ENCODE peak calls at places on chromosomes 6 and 20, in six cellular contexts. One of them, this sample, is unnamed.

GRCh38 chr20:51750037-51750769 is 18.0 kb downstream of the ATP9A start:
- DNase-seq in A549: peak
- DNase-seq in endothelial cell of umbilical vein: peak
- DNase-seq in HCT116: peak
- DNase-seq in H1: no peak
- DNase-seq in GM12878: no peak
- DNase-seq in this sample: peak

GRCh38 chr6:68575765-68576439 is 59.2 kb upstream of the ADGRB3 start:
- DNase-seq in GM12878: no peak
- DNase-seq in A549: peak
- DNase-seq in H1: no peak
- DNase-seq in HCT116: no peak
- DNase-seq in endothelial cell of umbilical vein: no peak
- DNase-seq in this sample: no peak

GRCh38 chr6:40171343-40171742 is 237.1 kb upstream of the MOCS1 start:
- DNase-seq in GM12878: no peak
- DNase-seq in A549: no peak
- DNase-seq in HCT116: no peak
- DNase-seq in endothelial cell of umbilical vein: no peak
- DNase-seq in H1: no peak
- DNase-seq in this sample: no peak

GRCh38 chr20:1301031-1301529 is 27.9 kb downstream of the SDCBP2 start:
- DNase-seq in H1: no peak
- DNase-seq in A549: peak
- DNase-seq in GM12878: no peak
- DNase-seq in endothelial cell of umbilical vein: peak
- DNase-seq in HCT116: peak
- DNase-seq in this sample: peak

GRCh38 chr20:34582911-34583310 is 24.4 kb downstream of the MAP1LC3A start:
- DNase-seq in H1: no peak
- DNase-seq in endothelial cell of umbilical vein: no peak
- DNase-seq in A549: no peak
- DNase-seq in HCT116: no peak
- DNase-seq in GM12878: no peak
- DNase-seq in this sample: no peak

GRCh38 chr6:112413805-112414204 is 66.7 kb downstream of the RFPL4B start:
- DNase-seq in GM12878: no peak
- DNase-seq in H1: no peak
- DNase-seq in endothelial cell of umbilical vein: no peak
- DNase-seq in HCT116: no peak
- DNase-seq in A549: no peak
- DNase-seq in this sample: no peak

GRCh38 chr6:16402501-16402900 is 164.1 kb downstream of the GMPR start:
- DNase-seq in HCT116: no peak
- DNase-seq in GM12878: no peak
- DNase-seq in A549: no peak
- DNase-seq in endothelial cell of umbilical vein: peak
- DNase-seq in H1: no peak
- DNase-seq in this sample: no peak

GRCh38 chr6:42727084-42727601 is 4.7 kb upstream of the PRPH2 start:
- DNase-seq in H1: no peak
- DNase-seq in GM12878: no peak
- DNase-seq in endothelial cell of umbilical vein: peak
- DNase-seq in A549: no peak
- DNase-seq in HCT116: no peak
- DNase-seq in this sample: no peak

GRCh38 chr20:19935842-19936241 is 81.3 kb upstream of the NAA20 start:
- DNase-seq in HCT116: no peak
- DNase-seq in endothelial cell of umbilical vein: no peak
- DNase-seq in GM12878: no peak
- DNase-seq in A549: no peak
- DNase-seq in H1: no peak
- DNase-seq in this sample: no peak

DNA sequence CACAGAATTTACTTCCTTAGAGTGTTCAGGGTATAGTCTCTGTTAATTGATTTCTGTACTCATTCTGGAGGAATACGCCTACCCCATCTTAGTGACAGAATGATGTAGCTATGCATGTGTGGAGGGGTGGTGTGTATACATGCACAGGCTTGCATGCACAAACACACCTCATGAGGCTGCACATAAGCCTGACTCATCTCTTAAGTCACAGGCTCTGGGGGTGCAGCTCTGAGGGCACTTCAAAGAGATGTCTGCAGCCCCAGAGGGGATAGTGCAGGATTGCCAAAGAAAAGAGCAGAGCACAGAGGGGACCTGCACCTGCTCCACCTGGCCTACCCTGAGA is 24.6 kb downstream of the TBX18 start:
- DNase-seq in H1: no peak
- DNase-seq in HCT116: no peak
- DNase-seq in A549: no peak
- DNase-seq in endothelial cell of umbilical vein: no peak
- DNase-seq in GM12878: no peak
- DNase-seq in this sample: no peak
- TF ChIP-seq MAX in H1: no peak
- TF ChIP-seq MAX in HCT116: no peak
- TF ChIP-seq MAX in A549: no peak
- TF ChIP-seq MAX in endothelial cell of umbilical vein: no peak
- TF ChIP-seq MAX in GM12878: no peak
- TF ChIP-seq MAX in this sample: no peak

GRCh38 chr20:21607971-21608735 is 94.3 kb upstream of the NKX2-2 start:
- DNase-seq in A549: no peak
- DNase-seq in H1: no peak
- DNase-seq in HCT116: no peak
- DNase-seq in GM12878: no peak
- DNase-seq in endothelial cell of umbilical vein: no peak
- DNase-seq in this sample: no peak
- H3K4me3 ChIP-seq in A549: no peak
- H3K4me3 ChIP-seq in H1: no peak
- H3K4me3 ChIP-seq in HCT116: no peak
- H3K4me3 ChIP-seq in GM12878: no peak
- H3K4me3 ChIP-seq in endothelial cell of umbilical vein: no peak
- H3K4me3 ChIP-seq in this sample: no peak

GRCh38 chr6:75209432-75209723 is 3.5 kb upstream of the COL12A1 start:
- DNase-seq in GM12878: no peak
- DNase-seq in H1: no peak
- DNase-seq in HCT116: no peak
- DNase-seq in endothelial cell of umbilical vein: no peak
- DNase-seq in A549: no peak
- DNase-seq in this sample: no peak

GRCh38 chr6:75213112-75213511 is 7.3 kb upstream of the COL12A1 start:
- DNase-seq in H1: no peak
- DNase-seq in endothelial cell of umbilical vein: peak
- DNase-seq in A549: no peak
- DNase-seq in GM12878: no peak
- DNase-seq in HCT116: no peak
- DNase-seq in this sample: no peak

GRCh38 chr6:75211920-75212590 is 6.2 kb upstream of the COL12A1 start:
- DNase-seq in HCT116: no peak
- DNase-seq in endothelial cell of umbilical vein: no peak
- DNase-seq in H1: no peak
- DNase-seq in A549: no peak
- DNase-seq in GM12878: no peak
- DNase-seq in this sample: no peak

GRCh38 chr6:75208564-75209431 is 2.9 kb upstream of the COL12A1 start:
- DNase-seq in H1: no peak
- DNase-seq in HCT116: peak
- DNase-seq in A549: peak
- DNase-seq in endothelial cell of umbilical vein: peak
- DNase-seq in GM12878: peak
- DNase-seq in this sample: peak

DNA sequence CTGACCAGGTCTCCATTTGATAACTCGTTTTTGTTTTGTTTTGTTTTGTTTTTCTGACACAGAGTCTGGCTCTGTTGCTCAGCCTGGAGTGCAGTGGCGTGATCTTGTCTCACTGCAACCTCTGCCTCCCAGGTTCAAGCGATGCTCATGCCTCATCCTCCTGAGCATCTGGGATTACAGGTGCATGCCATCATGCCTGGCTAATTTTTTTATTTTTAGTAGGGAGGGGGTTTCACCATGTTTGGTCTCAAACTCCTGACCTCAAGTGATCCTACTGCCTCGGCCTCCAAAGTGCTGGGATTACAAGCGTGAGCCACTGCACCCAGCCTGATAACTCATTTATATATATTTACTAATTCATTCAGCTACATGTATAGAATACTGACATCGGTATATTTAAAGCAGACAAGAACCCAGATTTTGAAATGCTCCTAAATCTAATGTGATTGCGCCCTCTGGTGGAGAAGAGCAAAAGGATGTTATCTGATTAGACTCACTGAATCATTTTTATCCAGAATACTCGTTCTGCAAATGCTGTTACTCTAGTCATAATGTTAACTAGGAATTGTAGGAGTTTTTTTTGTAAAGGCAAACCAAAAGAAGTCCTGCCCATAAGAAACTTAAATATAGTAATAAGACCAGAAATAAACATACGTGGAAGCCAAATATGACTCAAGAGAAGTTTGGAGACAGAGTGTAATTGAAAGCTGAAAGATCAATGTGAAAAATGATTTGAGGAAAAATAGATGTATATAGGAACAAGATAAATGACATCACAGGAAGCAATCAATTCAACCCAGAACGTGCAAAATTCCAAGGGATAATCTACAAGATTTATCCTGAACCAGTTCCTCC is 5.3 kb upstream of the COL12A1 start:
- DNase-seq in H1: no peak
- DNase-seq in GM12878: no peak
- DNase-seq in HCT116: no peak
- DNase-seq in A549: peak
- DNase-seq in endothelial cell of umbilical vein: peak
- DNase-seq in this sample: peak
- TF ChIP-seq MAX in H1: no peak
- TF ChIP-seq MAX in GM12878: no peak
- TF ChIP-seq MAX in HCT116: no peak
- TF ChIP-seq MAX in A549: no peak
- TF ChIP-seq MAX in endothelial cell of umbilical vein: no peak
- TF ChIP-seq MAX in this sample: no peak

GRCh38 chr20:35743693-35744491 is 1.8 kb upstream of the RBM39 start:
- DNase-seq in GM12878: no peak
- DNase-seq in A549: peak
- DNase-seq in H1: no peak
- DNase-seq in endothelial cell of umbilical vein: peak
- DNase-seq in HCT116: no peak
- DNase-seq in this sample: peak
- H3K4me3 ChIP-seq in GM12878: peak
- H3K4me3 ChIP-seq in A549: peak
- H3K4me3 ChIP-seq in H1: no peak
- H3K4me3 ChIP-seq in endothelial cell of umbilical vein: peak
- H3K4me3 ChIP-seq in HCT116: peak
- H3K4me3 ChIP-seq in this sample: peak

GRCh38 chr6:43913388-43914271 is 143.6 kb downstream of the VEGFA start:
- DNase-seq in endothelial cell of umbilical vein: no peak
- DNase-seq in A549: no peak
- DNase-seq in H1: no peak
- DNase-seq in HCT116: no peak
- DNase-seq in GM12878: no peak
- DNase-seq in this sample: no peak
- TF ChIP-seq MAX in endothelial cell of umbilical vein: no peak
- TF ChIP-seq MAX in A549: peak
- TF ChIP-seq MAX in H1: no peak
- TF ChIP-seq MAX in HCT116: no peak
- TF ChIP-seq MAX in GM12878: no peak
- TF ChIP-seq MAX in this sample: no peak

DNA sequence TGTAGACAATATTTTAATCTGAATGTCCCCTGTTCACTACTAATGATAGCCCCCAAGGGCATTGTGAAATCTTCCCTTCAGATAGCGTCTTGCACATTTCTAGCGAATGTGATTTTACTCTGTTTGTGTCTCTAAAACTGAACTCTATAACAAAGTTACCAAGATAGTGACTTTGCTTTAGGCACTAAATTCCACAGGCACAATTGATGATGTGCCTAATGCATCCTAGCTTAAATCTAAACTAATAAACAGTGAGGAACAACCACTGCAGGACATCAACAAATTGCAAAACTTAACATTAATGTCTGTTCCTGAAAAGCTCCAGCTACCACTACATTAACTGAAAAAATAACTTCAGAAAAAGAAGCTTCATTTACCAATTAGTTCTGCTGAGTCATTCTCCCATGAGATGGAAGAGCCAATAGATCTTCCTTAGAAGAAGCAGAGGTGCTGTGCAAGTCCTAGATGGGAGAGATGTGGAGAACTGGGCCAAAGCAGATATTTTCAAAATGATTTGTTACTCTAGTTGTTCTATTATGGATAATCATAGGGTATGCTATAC is 1065.0 kb downstream of the EPHA7 start:
- DNase-seq in A549: no peak
- DNase-seq in H1: no peak
- DNase-seq in GM12878: no peak
- DNase-seq in endothelial cell of umbilical vein: no peak
- DNase-seq in HCT116: no peak
- DNase-seq in this sample: no peak
- H3K4me3 ChIP-seq in A549: no peak
- H3K4me3 ChIP-seq in H1: no peak
- H3K4me3 ChIP-seq in GM12878: no peak
- H3K4me3 ChIP-seq in endothelial cell of umbilical vein: no peak
- H3K4me3 ChIP-seq in HCT116: no peak
- H3K4me3 ChIP-seq in this sample: no peak

GRCh38 chr6:84583784-84584183 is 180.6 kb downstream of the TBX18 start:
- DNase-seq in A549: no peak
- DNase-seq in endothelial cell of umbilical vein: peak
- DNase-seq in GM12878: no peak
- DNase-seq in HCT116: no peak
- DNase-seq in H1: no peak
- DNase-seq in this sample: no peak
- TF ChIP-seq MAX in A549: no peak
- TF ChIP-seq MAX in endothelial cell of umbilical vein: no peak
- TF ChIP-seq MAX in GM12878: no peak
- TF ChIP-seq MAX in HCT116: no peak
- TF ChIP-seq MAX in H1: no peak
- TF ChIP-seq MAX in this sample: no peak

DNA sequence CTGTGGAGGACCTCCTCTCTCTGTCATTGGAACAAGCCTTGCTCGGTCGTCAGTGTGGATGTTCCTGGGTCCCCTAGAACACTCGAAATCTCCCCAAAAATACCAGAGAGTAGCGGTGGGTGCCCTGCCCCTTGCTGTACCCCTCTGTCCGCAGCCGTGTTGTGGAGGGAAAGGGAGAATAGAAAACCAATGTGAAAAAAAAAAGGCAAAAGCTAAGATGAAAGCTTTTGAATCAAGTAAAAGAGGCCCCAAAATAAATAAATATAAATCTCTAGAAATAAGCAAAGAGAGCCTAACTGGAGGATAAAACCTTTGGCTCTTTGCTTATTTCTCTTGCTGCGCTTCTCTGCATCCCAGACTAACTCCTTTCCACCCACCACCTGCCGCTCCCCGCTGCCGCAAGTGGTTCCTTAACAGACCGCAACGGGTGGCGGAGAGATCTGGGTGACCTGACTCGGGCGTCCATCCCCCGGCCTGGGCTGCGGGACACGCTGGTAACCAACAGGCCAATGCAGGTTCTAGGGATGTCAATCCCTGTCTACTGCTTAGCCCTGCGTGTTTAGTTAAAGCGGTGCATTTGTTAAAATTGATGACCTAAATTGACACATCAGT is 110.0 kb downstream of the GPX5 start:
- DNase-seq in endothelial cell of umbilical vein: no peak
- DNase-seq in HCT116: no peak
- DNase-seq in A549: no peak
- DNase-seq in GM12878: no peak
- DNase-seq in H1: no peak
- DNase-seq in this sample: no peak
- H3K4me3 ChIP-seq in endothelial cell of umbilical vein: peak
- H3K4me3 ChIP-seq in HCT116: no peak
- H3K4me3 ChIP-seq in A549: peak
- H3K4me3 ChIP-seq in GM12878: no peak
- H3K4me3 ChIP-seq in H1: peak
- H3K4me3 ChIP-seq in this sample: no peak

This sample was measured in NB4.